ENCODE peak calls at places on chromosomes 3 and 15, in five cellular contexts. P, N, B, C and V are unnamed samples.
A peak's percentile ranks its signal among the peaks of the same experiment; 100 is the strongest.

GRCh38 chr15:41079717-41080116 is 36.4 kb downstream of the INO80 start:
- DNase-seq in P (no peak), N (no peak), B (no peak), C (no peak), V (no peak)

GRCh38 chr3:196991581-196992460 is 23.2 kb upstream of the PIGZ start:
- DNase-seq in P (no peak), N (peak; percentile 44), B (no peak), C (no peak), V (no peak)

GRCh38 chr3:176872771-176873209 is 324.5 kb downstream of the TBL1XR1 start:
- DNase-seq in P (peak; percentile 31), N (peak; percentile 68), B (peak; percentile 38), C (peak; percentile 16), V (peak; percentile 87)

GRCh38 chr3:54320376-54320775 is 198.0 kb downstream of the CACNA2D3 start:
- DNase-seq in P (no peak), N (peak; percentile 8), B (no peak), C (no peak), V (no peak)

GRCh38 chr3:140219923-140220452 is 285.0 kb downstream of the CLSTN2 start:
- DNase-seq in P (no peak), N (no peak), B (no peak), C (no peak), V (peak; percentile 41)

GRCh38 chr3:53257465-53257864 is 1.6 kb upstream of the TKT start:
- DNase-seq in P (no peak), N (no peak), B (no peak), C (no peak), V (no peak)

GRCh38 chr15:74209560-74209958 is 7.0 kb upstream of the STRA6 start:
- DNase-seq in P (no peak), N (no peak), B (no peak), C (no peak), V (no peak)

GRCh38 chr15:84973492-84974460 is 7.9 kb upstream of the PDE8A start:
- DNase-seq in P (no peak), N (no peak), B (no peak), C (no peak), V (no peak)

GRCh38 chr3:27509376-27509775 is 25.2 kb upstream of the SLC4A7 start:
- DNase-seq in P (no peak), N (no peak), B (no peak), C (no peak), V (no peak)

GRCh38 chr15:100693451-100693850 is 91.1 kb downstream of the ASB7 start:
- DNase-seq in P (no peak), N (no peak), B (no peak), C (no peak), V (no peak)

GRCh38 chr15:40928351-40928974 is 677 bp upstream of the DLL4 start:
- DNase-seq in P (peak; percentile 78), N (peak; percentile 88), B (no peak), C (no peak), V (peak; percentile 88)

GRCh38 chr3:52041118-52041847 is 15.1 kb downstream of the DUSP7 start:
- DNase-seq in P (no peak), N (no peak), B (peak; percentile 38), C (no peak), V (peak; percentile 48)

GRCh38 chr3:182490601-182491485 is 302.5 kb upstream of the ATP11B start:
- DNase-seq in P (no peak), N (no peak), B (peak; percentile 7), C (no peak), V (peak; percentile 77)

GRCh38 chr15:99010743-99011142 is 3.2 kb upstream of the PGPEP1L start:
- DNase-seq in P (no peak), N (no peak), B (no peak), C (no peak), V (no peak)

GRCh38 chr15:77457619-77458265 is 37.1 kb downstream of the HMG20A start:
- DNase-seq in P (no peak), N (no peak), B (no peak), C (no peak), V (no peak)

GRCh38 chr3:46193436-46193835 is 14.7 kb downstream of the CCR1 start:
- DNase-seq in P (no peak), N (no peak), B (no peak), C (no peak), V (no peak)

GRCh38 chr15:56931674-56932507 is 13.4 kb downstream of the TCF12 start:
- DNase-seq in P (no peak), N (no peak), B (peak; percentile 24), C (no peak), V (no peak)

GRCh38 chr3:133927543-133928066 is 31.9 kb upstream of the RAB6B start:
- DNase-seq in P (peak; percentile 94), N (peak; percentile 87), B (no peak), C (no peak), V (peak; percentile 66)

GRCh38 chr15:40630313-40630712 is 36.3 kb downstream of the KNL1 start:
- DNase-seq in P (no peak), N (no peak), B (no peak), C (no peak), V (no peak)

GRCh38 chr15:56254270-56254669 is 10.6 kb upstream of the RFX7 start:
- DNase-seq in P (no peak), N (no peak), B (no peak), C (no peak), V (no peak)

GRCh38 chr15:95604634-95605036 is 725.9 kb upstream of the NR2F2 start:
- DNase-seq in P (no peak), N (no peak), B (no peak), C (no peak), V (no peak)

GRCh38 chr15:81723758-81724157 is 322.1 kb downstream of the MEX3B start:
- DNase-seq in P (no peak), N (no peak), B (no peak), C (no peak), V (no peak)

GRCh38 chr3:178054505-178054904 is 481.7 kb upstream of the KCNMB2 start:
- DNase-seq in P (no peak), N (no peak), B (no peak), C (no peak), V (no peak)
- H2AFZ ChIP-seq in P (no peak overlapping the region), N (no peak overlapping the region), B (no peak overlapping the region), C (no peak overlapping the region), V (no peak overlapping the region)

DNA sequence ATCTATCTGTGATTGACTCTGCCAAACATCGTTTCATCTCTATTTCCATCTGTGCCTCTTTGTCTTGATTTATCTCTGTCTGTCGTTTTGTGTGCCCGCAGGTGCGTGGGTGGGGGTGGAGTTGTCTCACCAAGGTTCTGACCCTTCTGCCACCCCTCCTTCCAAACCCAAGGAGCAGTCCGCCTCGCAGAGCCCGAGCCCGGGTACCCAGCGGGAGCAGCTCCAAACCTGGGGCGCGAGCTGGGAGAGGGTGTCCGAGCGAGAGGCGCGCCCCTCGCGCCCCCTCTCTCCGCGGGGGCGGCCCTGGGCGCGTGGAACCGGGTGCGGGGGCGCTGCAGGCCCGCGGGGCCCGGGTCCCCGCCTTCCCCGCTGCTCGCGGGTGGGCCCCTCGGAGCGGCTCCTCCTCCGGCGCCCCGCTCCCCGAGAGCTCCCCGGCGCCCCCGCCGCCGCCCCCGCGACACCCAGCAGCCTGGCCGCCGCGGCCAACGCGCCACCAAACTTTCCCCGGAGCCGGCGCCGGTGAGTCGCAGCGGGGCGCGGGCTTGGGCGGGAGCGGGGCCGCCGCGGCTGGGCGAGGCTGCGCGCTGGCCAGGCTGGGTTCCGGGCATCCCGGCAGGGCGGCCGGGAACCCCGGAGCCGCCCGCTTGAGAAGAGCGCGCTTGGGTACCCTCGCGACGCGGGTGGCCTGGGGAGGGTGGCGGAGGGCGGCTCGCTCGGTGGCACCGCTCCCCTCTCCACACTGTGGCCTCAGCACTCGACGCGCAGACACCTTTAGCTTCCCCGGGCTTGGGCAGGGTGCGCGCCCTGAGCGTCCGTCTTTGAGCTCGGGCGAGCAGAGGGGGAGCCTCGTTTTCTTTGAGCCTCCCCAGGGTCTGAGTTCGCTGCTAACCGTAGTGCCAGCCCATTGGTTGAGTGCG is at the start of gene HRH1:
- DNase-seq in P (peak; percentile 33), N (peak; percentile 60), B (no peak), C (no peak), V (peak; percentile 49)
- TF ChIP-seq EZH2 in P (no peak), N (peak; percentile 45), B (no peak), C (no peak), V (peak; percentile 63)

GRCh38 chr3:188943591-188943990 is 228.2 kb upstream of the TPRG1 start:
- DNase-seq in P (no peak), N (no peak), B (no peak), C (no peak), V (no peak)
- TF ChIP-seq CREB1 in P (no peak), N (no peak), B (no peak), C (no peak), V (no peak)

GRCh38 chr3:189630667-189631372 is 369 bp upstream of the TP63 start:
- DNase-seq in P (no peak), N (no peak), B (no peak), C (peak; percentile 73), V (no peak)

GRCh38 chr3:189632238-189632637 is 1.0 kb downstream of the TP63 start:
- DNase-seq in P (no peak), N (no peak), B (no peak), C (peak; percentile 57), V (peak; percentile 19)

GRCh38 chr3:189631373-189631408 is at the start of gene TP63:
- DNase-seq in P (no peak), N (no peak), B (no peak), C (no peak), V (no peak)

GRCh38 chr3:189629803-189630455 is 1.3 kb upstream of the TP63 start:
- DNase-seq in P (no peak), N (no peak), B (no peak), C (no peak), V (no peak)

DNA sequence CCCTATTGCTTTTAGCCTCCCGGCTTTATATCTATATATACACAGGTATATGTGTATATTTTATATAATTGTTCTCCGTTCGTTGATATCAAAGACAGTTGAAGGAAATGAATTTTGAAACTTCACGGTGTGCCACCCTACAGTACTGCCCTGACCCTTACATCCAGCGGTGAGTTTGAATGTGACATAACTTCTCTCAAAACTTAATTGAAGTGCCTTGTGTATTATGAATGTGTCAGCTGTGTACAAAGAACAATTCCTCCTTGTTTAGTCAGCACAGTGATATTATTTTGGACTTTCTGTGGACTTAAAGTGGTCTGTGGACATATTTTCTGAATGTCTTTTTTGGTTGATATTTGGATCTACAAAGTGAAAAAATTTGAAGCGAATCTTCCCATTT is 220 bp downstream of the TP63 start:
- DNase-seq in P (no peak), N (no peak), B (no peak), C (no peak), V (no peak)
- H2AFZ ChIP-seq in P (no peak overlapping the region), N (no peak overlapping the region), B (no peak overlapping the region), C (peak overlapping the region; percentile 65), V (no peak overlapping the region)

DNA sequence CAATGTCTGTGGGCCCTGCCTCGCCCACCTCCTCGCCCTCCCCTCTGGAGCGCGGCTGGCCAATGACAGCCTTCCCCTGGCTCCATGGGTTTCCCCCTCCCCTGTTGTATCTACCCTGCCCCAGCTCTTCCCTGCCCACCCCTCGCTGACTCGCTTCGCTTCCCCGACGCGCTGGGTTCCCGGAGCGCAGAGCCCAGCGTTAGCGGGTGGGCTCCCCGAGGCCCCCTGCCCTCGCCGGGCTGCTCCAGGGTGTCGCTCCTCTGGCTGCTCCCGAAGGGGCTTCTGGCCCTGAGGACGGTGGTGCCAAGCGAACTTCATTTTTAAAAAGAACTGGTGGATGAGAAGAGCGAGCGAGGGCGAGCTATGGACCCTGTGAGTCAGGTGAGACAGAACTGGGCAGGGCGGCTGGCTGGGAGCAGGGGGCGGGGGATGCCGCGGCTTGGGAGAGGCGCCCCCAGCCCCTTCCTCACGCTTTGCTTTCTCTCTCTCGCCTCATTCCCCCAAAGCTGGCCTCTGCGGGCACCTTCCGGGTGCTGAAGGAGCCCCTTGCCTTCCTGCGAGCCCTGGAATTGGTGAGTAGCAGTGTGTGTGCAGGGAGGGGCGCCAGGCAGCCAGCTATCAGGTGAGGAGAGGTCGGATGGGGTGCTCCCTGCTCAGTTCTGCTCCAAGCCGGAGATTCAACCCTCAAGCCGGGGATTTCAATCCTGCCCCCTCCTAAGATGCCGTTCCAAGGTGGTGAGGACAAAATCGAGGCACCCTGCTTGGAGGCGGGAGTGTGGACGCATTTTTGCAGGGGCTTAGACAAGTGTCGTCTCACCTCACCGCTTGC is at the start of gene SYNPR:
- DNase-seq in P (no peak), N (peak; percentile 77), B (no peak), C (no peak), V (peak; percentile 88)
- TF ChIP-seq EZH2 in P (no peak), N (peak; percentile 81), B (no peak), C (no peak), V (peak; percentile 72)